ENCODE peak calls at places on chromosomes 16 and 17, in four cellular contexts. N is body of pancreas; B is naive thymus-derived CD4-positive, alpha-beta T cell; W is brain microvascular endothelial cell. O is an unnamed sample.

GRCh38 chr17:48799069-48799710 is 17.8 kb downstream of the TTLL6 start:
- DNase-seq in N (no peak), B (no peak), W (no peak), O (no peak)

GRCh38 chr17:45789874-45790273 is 5.8 kb downstream of the CRHR1 start:
- DNase-seq in N (no peak), B (no peak), W (no peak), O (no peak)

GRCh38 chr16:67312450-67313118 is 14.0 kb downstream of the KCTD19 start:
- DNase-seq in N (no peak), B (no peak), W (no peak), O (no peak)

GRCh38 chr17:1647802-1648581 is 1.7 kb downstream of the RILP start:
- DNase-seq in N (peak; percentile 55), B (no peak), W (no peak), O (no peak)

GRCh38 chr16:70018254-70018653 is 67.1 kb downstream of the CLEC18A start:
- DNase-seq in N (peak; percentile 12), B (peak; percentile 76), W (peak; percentile 34), O (peak; percentile 63)

GRCh38 chr16:86772231-86772510 is 193.8 kb downstream of the FOXL1 start:
- DNase-seq in N (no peak), B (no peak), W (peak; percentile 44), O (no peak)

GRCh38 chr16:4613636-4614570 is 785 bp downstream of the UBALD1 start:
- DNase-seq in N (peak; percentile 52), B (peak; percentile 30), W (peak; percentile 6), O (peak; percentile 19)

GRCh38 chr16:52624891-52625290 is 77.9 kb upstream of the TOX3 start:
- DNase-seq in N (no peak), B (no peak), W (no peak), O (no peak)

GRCh38 chr16:57316390-57317017 is 32.0 kb upstream of the PLLP start:
- DNase-seq in N (no peak), B (no peak), W (peak; percentile 60), O (no peak)

GRCh38 chr17:61756561-61756960 is 106.8 kb downstream of the BRIP1 start:
- DNase-seq in N (no peak), B (no peak), W (no peak), O (no peak)

GRCh38 chr17:20721151-20721550 is 141.6 kb downstream of the CDRT15L2 start:
- DNase-seq in N (no peak), B (no peak), W (no peak), O (no peak)

GRCh38 chr16:35398208-35398607 is 1938.8 kb downstream of the TP53TG3F start:
- DNase-seq in N (no peak), B (no peak), W (no peak), O (no peak)

GRCh38 chr17:78986048-78986648 is 6.4 kb upstream of the LGALS3BP start:
- DNase-seq in N (peak; percentile 76), B (peak; percentile 25), W (peak; percentile 47), O (no peak)

GRCh38 chr17:64148017-64148631 is 18.2 kb upstream of the ERN1 start:
- DNase-seq in N (no peak), B (no peak), W (no peak), O (no peak)

GRCh38 chr17:74123350-74123749 is 80.1 kb upstream of the RPL38 start:
- DNase-seq in N (no peak), B (no peak), W (no peak), O (no peak)

GRCh38 chr17:31155208-31155810 is 60.5 kb downstream of the NF1 start:
- DNase-seq in N (no peak), B (no peak), W (no peak), O (no peak)

GRCh38 chr17:64418506-64419339 is 28.1 kb upstream of the PECAM1 start:
- DNase-seq in N (no peak), B (peak; percentile 73), W (peak; percentile 33), O (peak; percentile 68)

GRCh38 chr16:57651344-57652333 is 16.5 kb upstream of the ADGRG3 start:
- DNase-seq in N (no peak), B (peak; percentile 18), W (no peak), O (peak; percentile 31)

GRCh38 chr16:65740716-65741115 is 618.9 kb upstream of the CDH11 start:
- DNase-seq in N (no peak), B (no peak), W (no peak), O (no peak)

GRCh38 chr17:18129041-18129502 is 20.5 kb downstream of the MYO15A start:
- DNase-seq in N (peak; percentile 22), B (no peak), W (peak; percentile 19), O (no peak)

GRCh38 chr16:75377971-75378386 is 55.3 kb downstream of the CFDP1 start:
- DNase-seq in N (peak; percentile 26), B (no peak), W (peak; percentile 98), O (no peak)

GRCh38 chr16:25625620-25626019 is 66.1 kb upstream of the HS3ST4 start:
- DNase-seq in N (no peak), B (no peak), W (no peak), O (no peak)

GRCh38 chr16:3214904-3215600 is 19.9 kb downstream of the ZNF200 start:
- DNase-seq in N (no peak), B (peak; percentile 89), W (no peak), O (peak; percentile 86)

GRCh38 chr17:2002767-2003329 is 22.3 kb downstream of the RTN4RL1 start:
- DNase-seq in N (peak; percentile 43), B (no peak), W (no peak), O (no peak)

DNA sequence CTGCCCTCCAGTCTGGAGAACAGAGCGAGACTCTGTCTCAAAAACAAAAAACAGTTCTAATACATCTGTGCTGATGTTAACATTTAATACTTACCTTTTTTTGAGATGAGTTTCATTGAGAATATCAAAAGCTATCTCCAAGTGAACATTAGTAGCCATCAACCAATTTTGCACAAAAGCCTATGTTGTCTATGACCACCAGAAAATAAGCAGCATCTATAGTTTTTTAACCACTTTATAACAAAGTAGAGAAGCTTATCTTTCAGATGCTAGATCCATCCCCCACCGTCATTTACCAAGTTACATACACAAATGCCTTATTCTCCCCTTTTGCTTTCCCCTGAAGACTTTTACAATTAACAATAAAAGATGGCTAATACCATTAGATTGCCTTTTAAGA is 4.1 kb downstream of the SRSF1 start:
- DNase-seq in N (no peak), B (no peak), W (no peak), O (no peak)
- H3K36me3 ChIP-seq in N (no peaks in the 10 kb centered on the region), B (peaks cover 31% of the 10 kb centered on the region), W (peaks cover 43% of the 10 kb centered on the region), O (peaks cover 46% of the 10 kb centered on the region)

GRCh38 chr17:40065771-40066510 is 3.2 kb downstream of the THRA start:
- DNase-seq in N (no peak), B (no peak), W (no peak), O (no peak)
- H3K27ac ChIP-seq in N (peak overlapping the region; percentile 98), B (peak overlapping the region; percentile 57), W (no peak overlapping the region), O (no peak overlapping the region)

DNA sequence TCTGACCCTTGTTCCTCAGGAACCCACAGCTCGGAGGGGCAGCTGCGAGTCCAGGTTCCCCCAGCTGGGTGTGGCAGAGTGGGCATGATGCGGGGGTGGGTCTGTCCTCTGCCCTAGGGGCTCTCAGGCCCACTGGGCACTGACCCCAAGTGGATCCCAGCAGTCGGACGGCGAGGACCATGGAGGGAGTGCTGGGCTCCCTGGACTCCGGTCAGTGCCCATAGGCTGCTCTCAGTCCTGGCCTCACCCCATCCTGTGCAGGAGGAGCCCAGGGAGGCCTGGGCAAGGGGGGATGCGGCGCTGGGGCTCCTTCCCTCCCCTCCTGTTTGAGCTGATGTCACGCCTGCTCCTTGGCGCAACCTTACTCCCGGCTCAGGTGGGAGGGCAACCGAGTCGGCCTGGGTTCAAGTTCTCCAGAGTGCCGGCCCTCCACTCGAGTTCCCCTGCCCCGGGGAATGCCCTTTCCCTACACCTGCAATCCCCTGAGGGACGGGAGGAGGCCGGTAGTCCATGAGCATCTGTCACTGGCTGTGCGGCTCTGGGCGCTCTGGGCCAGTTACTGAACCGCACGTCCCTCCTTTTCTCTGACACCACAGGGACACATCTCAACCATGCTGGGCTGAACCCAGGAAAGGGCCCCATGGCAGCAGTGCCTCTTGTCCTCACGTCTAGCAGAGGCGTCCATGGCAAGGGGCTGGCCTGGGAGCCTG is 52.6 kb upstream of the ACSF3 start:
- DNase-seq in N (no peak), B (no peak), W (no peak), O (no peak)
- H3K27me3 ChIP-seq in N (no peaks in the 10 kb centered on the region), B (no peaks in the 10 kb centered on the region), W (peaks cover 5% of the 10 kb centered on the region), O (no peaks in the 10 kb centered on the region)

GRCh38 chr16:73853968-73854367 is 442.6 kb upstream of the PSMD7 start:
- DNase-seq in N (no peak), B (no peak), W (no peak), O (no peak)

GRCh38 chr16:73846292-73846849 is 450.2 kb upstream of the PSMD7 start:
- DNase-seq in N (no peak), B (no peak), W (peak; percentile 1), O (no peak)

GRCh38 chr16:73847090-73847489 is 449.5 kb upstream of the PSMD7 start:
- DNase-seq in N (no peak), B (no peak), W (no peak), O (no peak)

DNA sequence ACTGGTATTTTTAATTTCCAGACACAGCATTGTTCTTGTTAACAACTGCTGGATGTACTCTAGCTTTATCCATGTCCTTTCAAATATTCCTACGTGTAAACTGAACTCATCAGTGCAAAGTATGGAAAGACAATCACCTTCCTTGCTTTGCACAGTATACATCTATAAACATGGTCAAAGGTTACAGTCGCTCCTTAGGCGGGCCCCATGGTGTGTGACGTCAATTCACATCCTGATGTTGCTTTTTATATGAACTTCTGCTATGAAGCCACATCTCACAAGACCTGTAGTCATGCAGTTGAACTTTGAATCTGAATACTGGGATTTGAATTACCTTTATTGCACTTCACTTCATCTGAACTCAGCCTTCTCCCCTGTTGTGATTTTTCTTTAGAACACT is 447.6 kb upstream of the PSMD7 start:
- DNase-seq in N (no peak), B (no peak), W (no peak), O (no peak)
- H3K36me3 ChIP-seq in N (no peaks in the 10 kb centered on the region), B (no peaks in the 10 kb centered on the region), W (no peaks in the 10 kb centered on the region), O (no peaks in the 10 kb centered on the region)

GRCh38 chr17:82835122-82835521 is 4.7 kb downstream of the ZNF750 start:
- DNase-seq in N (no peak), B (no peak), W (no peak), O (no peak)
- H3K27ac ChIP-seq in N (no peak overlapping the region), B (no peak overlapping the region), W (no peak overlapping the region), O (no peak overlapping the region)

DNA sequence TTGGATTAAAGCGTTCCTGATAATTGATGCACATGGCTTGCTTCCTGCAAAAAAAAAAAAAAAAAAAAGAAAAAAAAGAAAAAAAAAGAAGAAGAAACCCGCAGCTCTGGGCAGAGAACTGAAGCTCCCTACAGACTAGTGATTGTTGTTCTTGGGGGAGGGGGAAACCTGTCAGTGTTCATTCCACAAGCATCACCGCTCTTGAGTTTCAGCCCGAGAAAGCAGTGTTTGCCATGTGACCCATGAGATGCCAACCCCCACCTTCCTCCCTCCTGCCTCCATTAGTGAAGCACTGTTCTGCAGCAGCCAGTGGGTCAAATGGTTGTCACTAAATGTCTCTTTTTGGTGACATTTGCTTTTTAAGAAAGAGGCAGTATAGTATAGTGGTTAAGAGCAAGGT is 1.7 kb downstream of the USP43 start:
- DNase-seq in N (peak; percentile 10), B (no peak), W (no peak), O (no peak)
- H3K27me3 ChIP-seq in N (no peaks in the 10 kb centered on the region), B (peaks cover 14% of the 10 kb centered on the region), W (peaks cover 4% of the 10 kb centered on the region), O (peaks cover 15% of the 10 kb centered on the region)

GRCh38 chr17:81576621-81577277 is 24.6 kb upstream of the FAAP100 start:
- DNase-seq in N (no peak), B (no peak), W (peak; percentile 78), O (no peak)
- H3K36me3 ChIP-seq in N (no peaks in the 10 kb centered on the region), B (peaks cover 12% of the 10 kb centered on the region), W (peaks cover 28% of the 10 kb centered on the region), O (peaks cover 23% of the 10 kb centered on the region)